ENCODE peak calls at places on chromosomes 16 and 17, in nine cellular contexts. One of them, this sample, is unnamed.

GRCh38 chr16:19094542-19095365 is 19.0 kb upstream of the ITPRIPL2 start:
- DNase-seq in neural crest cell: no peak
- DNase-seq in choroid plexus epithelial cell: peak; percentile 31
- DNase-seq in CD4-positive, alpha-beta T cell: no peak
- DNase-seq in fibroblast of lung: no peak
- DNase-seq in AG10803: no peak
- DNase-seq in MM.1S: peak; percentile 84
- DNase-seq in HFF-Myc: no peak
- DNase-seq in natural killer cell: no peak
- DNase-seq in this sample: no peak

GRCh38 chr17:74842599-74843351 is 16.9 kb downstream of the GRIN2C start:
- DNase-seq in neural crest cell: peak; percentile 59
- DNase-seq in choroid plexus epithelial cell: peak; percentile 66
- DNase-seq in CD4-positive, alpha-beta T cell: no peak
- DNase-seq in fibroblast of lung: peak; percentile 51
- DNase-seq in AG10803: peak; percentile 53
- DNase-seq in MM.1S: peak; percentile 27
- DNase-seq in HFF-Myc: peak; percentile 9
- DNase-seq in natural killer cell: no peak
- DNase-seq in this sample: peak; percentile 64

GRCh38 chr17:3794890-3795757 is 5.9 kb downstream of the ITGAE start:
- DNase-seq in neural crest cell: no peak
- DNase-seq in choroid plexus epithelial cell: peak; percentile 56
- DNase-seq in CD4-positive, alpha-beta T cell: peak; percentile 7
- DNase-seq in fibroblast of lung: peak; percentile 96
- DNase-seq in AG10803: peak; percentile 20
- DNase-seq in MM.1S: no peak
- DNase-seq in HFF-Myc: no peak
- DNase-seq in natural killer cell: peak; percentile 76
- DNase-seq in this sample: no peak

GRCh38 chr16:89489731-89490385 is 503 bp downstream of the ANKRD11 start:
- DNase-seq in neural crest cell: no peak
- DNase-seq in choroid plexus epithelial cell: no peak
- DNase-seq in CD4-positive, alpha-beta T cell: no peak
- DNase-seq in fibroblast of lung: no peak
- DNase-seq in AG10803: no peak
- DNase-seq in MM.1S: no peak
- DNase-seq in HFF-Myc: no peak
- DNase-seq in natural killer cell: no peak
- DNase-seq in this sample: peak; percentile 20

GRCh38 chr16:4651842-4652241 is 27.2 kb downstream of the MGRN1 start:
- DNase-seq in neural crest cell: no peak
- DNase-seq in choroid plexus epithelial cell: no peak
- DNase-seq in CD4-positive, alpha-beta T cell: no peak
- DNase-seq in fibroblast of lung: no peak
- DNase-seq in AG10803: no peak
- DNase-seq in MM.1S: no peak
- DNase-seq in HFF-Myc: no peak
- DNase-seq in natural killer cell: no peak
- DNase-seq in this sample: no peak

GRCh38 chr16:88487920-88488842 is 35.1 kb downstream of the ZFPM1 start:
- DNase-seq in neural crest cell: no peak
- DNase-seq in choroid plexus epithelial cell: no peak
- DNase-seq in CD4-positive, alpha-beta T cell: no peak
- DNase-seq in fibroblast of lung: no peak
- DNase-seq in AG10803: no peak
- DNase-seq in MM.1S: no peak
- DNase-seq in HFF-Myc: no peak
- DNase-seq in natural killer cell: no peak
- DNase-seq in this sample: peak; percentile 76

GRCh38 chr16:7505495-7505894 is 172.8 kb downstream of the RBFOX1 start:
- DNase-seq in neural crest cell: no peak
- DNase-seq in choroid plexus epithelial cell: no peak
- DNase-seq in CD4-positive, alpha-beta T cell: no peak
- DNase-seq in fibroblast of lung: no peak
- DNase-seq in AG10803: no peak
- DNase-seq in MM.1S: no peak
- DNase-seq in HFF-Myc: no peak
- DNase-seq in natural killer cell: no peak
- DNase-seq in this sample: no peak

GRCh38 chr17:44260296-44260695 is 7.6 kb downstream of the SLC4A1 start:
- DNase-seq in neural crest cell: no peak
- DNase-seq in choroid plexus epithelial cell: no peak
- DNase-seq in CD4-positive, alpha-beta T cell: no peak
- DNase-seq in fibroblast of lung: no peak
- DNase-seq in AG10803: no peak
- DNase-seq in MM.1S: no peak
- DNase-seq in HFF-Myc: no peak
- DNase-seq in natural killer cell: no peak
- DNase-seq in this sample: no peak

GRCh38 chr16:87065781-87066694 is 251.2 kb downstream of the C16orf95 start:
- DNase-seq in neural crest cell: no peak
- DNase-seq in choroid plexus epithelial cell: peak; percentile 59
- DNase-seq in CD4-positive, alpha-beta T cell: no peak
- DNase-seq in fibroblast of lung: no peak
- DNase-seq in AG10803: no peak
- DNase-seq in MM.1S: no peak
- DNase-seq in HFF-Myc: no peak
- DNase-seq in natural killer cell: no peak
- DNase-seq in this sample: no peak

GRCh38 chr17:49715221-49715620 is 7.5 kb upstream of the SLC35B1 start:
- DNase-seq in neural crest cell: no peak
- DNase-seq in choroid plexus epithelial cell: no peak
- DNase-seq in CD4-positive, alpha-beta T cell: peak; percentile 16
- DNase-seq in fibroblast of lung: no peak
- DNase-seq in AG10803: no peak
- DNase-seq in MM.1S: no peak
- DNase-seq in HFF-Myc: no peak
- DNase-seq in natural killer cell: peak; percentile 54
- DNase-seq in this sample: no peak

GRCh38 chr17:83012161-83012800 is 67.1 kb upstream of the METRNL start:
- DNase-seq in neural crest cell: no peak
- DNase-seq in choroid plexus epithelial cell: no peak
- DNase-seq in CD4-positive, alpha-beta T cell: no peak
- DNase-seq in fibroblast of lung: no peak
- DNase-seq in AG10803: peak; percentile 49
- DNase-seq in MM.1S: no peak
- DNase-seq in HFF-Myc: no peak
- DNase-seq in natural killer cell: no peak
- DNase-seq in this sample: no peak

GRCh38 chr16:87190288-87191240 is 126.6 kb downstream of the C16orf95 start:
- DNase-seq in neural crest cell: no peak
- DNase-seq in choroid plexus epithelial cell: no peak
- DNase-seq in CD4-positive, alpha-beta T cell: no peak
- DNase-seq in fibroblast of lung: peak; percentile 66
- DNase-seq in AG10803: peak; percentile 47
- DNase-seq in MM.1S: no peak
- DNase-seq in HFF-Myc: no peak
- DNase-seq in natural killer cell: no peak
- DNase-seq in this sample: no peak

GRCh38 chr17:40018211-40019121 is 3.2 kb downstream of the CSF3 start:
- DNase-seq in neural crest cell: no peak
- DNase-seq in choroid plexus epithelial cell: peak; percentile 23
- DNase-seq in CD4-positive, alpha-beta T cell: no peak
- DNase-seq in fibroblast of lung: peak; percentile 47
- DNase-seq in AG10803: peak; percentile 10
- DNase-seq in MM.1S: no peak
- DNase-seq in HFF-Myc: no peak
- DNase-seq in natural killer cell: no peak
- DNase-seq in this sample: no peak

DNA sequence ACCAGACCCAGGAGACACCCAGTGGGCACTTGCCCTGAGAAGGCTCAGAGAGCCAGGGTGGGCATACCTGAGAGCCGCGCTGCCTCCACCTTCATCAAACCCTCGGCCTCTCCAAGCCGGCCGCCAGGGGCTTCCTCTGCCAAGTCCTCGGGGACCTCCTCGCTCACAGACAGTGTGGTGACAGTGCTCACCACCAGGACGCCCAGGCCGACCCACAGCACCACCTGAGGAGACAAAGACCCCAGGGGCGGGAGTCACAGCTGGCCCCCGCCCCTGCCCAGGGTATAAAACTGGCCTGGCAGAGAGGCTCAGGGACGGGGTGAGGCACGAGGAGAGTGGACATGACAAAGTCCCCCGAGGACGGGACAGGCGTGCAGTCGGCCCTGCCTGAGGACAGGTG is 21.1 kb downstream of the NDUFAF8 start:
- DNase-seq in neural crest cell: no peak
- DNase-seq in choroid plexus epithelial cell: no peak
- DNase-seq in CD4-positive, alpha-beta T cell: no peak
- DNase-seq in fibroblast of lung: no peak
- DNase-seq in AG10803: no peak
- DNase-seq in MM.1S: no peak
- DNase-seq in HFF-Myc: no peak
- DNase-seq in natural killer cell: no peak
- DNase-seq in this sample: no peak
- TF ChIP-seq CTCF in neural crest cell: no peak
- TF ChIP-seq CTCF in choroid plexus epithelial cell: no peak
- TF ChIP-seq CTCF in CD4-positive, alpha-beta T cell: no peak
- TF ChIP-seq CTCF in fibroblast of lung: no peak
- TF ChIP-seq CTCF in AG10803: no peak
- TF ChIP-seq CTCF in MM.1S: no peak
- TF ChIP-seq CTCF in HFF-Myc: no peak
- TF ChIP-seq CTCF in natural killer cell: no peak
- TF ChIP-seq CTCF in this sample: no peak

DNA sequence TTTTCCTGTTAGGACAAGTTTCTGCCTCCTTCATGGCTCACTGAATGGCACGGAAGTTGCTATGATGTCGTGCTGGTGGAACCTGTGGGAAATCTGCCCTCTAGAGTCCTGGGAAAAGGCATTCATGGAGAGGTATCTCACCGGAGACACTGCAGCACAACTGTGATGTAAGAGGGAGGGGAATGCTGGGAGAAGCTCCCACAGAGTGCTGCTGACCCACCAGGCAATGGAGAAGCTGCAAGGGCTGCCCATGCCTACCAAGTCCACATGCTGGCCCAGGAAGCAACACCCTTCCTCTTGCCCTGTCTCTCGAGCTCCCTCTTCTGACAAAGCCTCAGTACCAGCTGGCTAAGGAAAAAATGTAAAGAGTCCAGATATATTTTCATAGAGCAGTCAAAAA is 45.2 kb upstream of the SLC5A11 start:
- DNase-seq in neural crest cell: no peak
- DNase-seq in choroid plexus epithelial cell: peak; percentile 53
- DNase-seq in CD4-positive, alpha-beta T cell: no peak
- DNase-seq in fibroblast of lung: peak; percentile 33
- DNase-seq in AG10803: peak; percentile 20
- DNase-seq in MM.1S: no peak
- DNase-seq in HFF-Myc: no peak
- DNase-seq in natural killer cell: no peak
- DNase-seq in this sample: no peak
- TF ChIP-seq CTCF in neural crest cell: no peak
- TF ChIP-seq CTCF in choroid plexus epithelial cell: peak; percentile 41
- TF ChIP-seq CTCF in CD4-positive, alpha-beta T cell: no peak
- TF ChIP-seq CTCF in fibroblast of lung: peak; percentile 10
- TF ChIP-seq CTCF in AG10803: peak; percentile 41
- TF ChIP-seq CTCF in MM.1S: peak; percentile 24
- TF ChIP-seq CTCF in HFF-Myc: no peak
- TF ChIP-seq CTCF in natural killer cell: no peak
- TF ChIP-seq CTCF in this sample: no peak

GRCh38 chr17:73635101-73635767 is 9.0 kb downstream of the SDK2 start:
- DNase-seq in neural crest cell: no peak
- DNase-seq in choroid plexus epithelial cell: no peak
- DNase-seq in CD4-positive, alpha-beta T cell: no peak
- DNase-seq in fibroblast of lung: no peak
- DNase-seq in AG10803: no peak
- DNase-seq in MM.1S: no peak
- DNase-seq in HFF-Myc: no peak
- DNase-seq in natural killer cell: no peak
- DNase-seq in this sample: no peak
- TF ChIP-seq CTCF in neural crest cell: no peak
- TF ChIP-seq CTCF in choroid plexus epithelial cell: no peak
- TF ChIP-seq CTCF in CD4-positive, alpha-beta T cell: no peak
- TF ChIP-seq CTCF in fibroblast of lung: no peak
- TF ChIP-seq CTCF in AG10803: no peak
- TF ChIP-seq CTCF in MM.1S: no peak
- TF ChIP-seq CTCF in HFF-Myc: no peak
- TF ChIP-seq CTCF in natural killer cell: no peak
- TF ChIP-seq CTCF in this sample: no peak

GRCh38 chr16:2467301-2468141 is 3.6 kb upstream of the NTN3 start:
- DNase-seq in neural crest cell: peak; percentile 48
- DNase-seq in choroid plexus epithelial cell: peak; percentile 53
- DNase-seq in CD4-positive, alpha-beta T cell: no peak
- DNase-seq in fibroblast of lung: peak; percentile 72
- DNase-seq in AG10803: peak; percentile 61
- DNase-seq in MM.1S: no peak
- DNase-seq in HFF-Myc: no peak
- DNase-seq in natural killer cell: no peak
- DNase-seq in this sample: no peak

GRCh38 chr16:2464333-2464732 is 4.4 kb downstream of the TEDC2 start:
- DNase-seq in neural crest cell: no peak
- DNase-seq in choroid plexus epithelial cell: no peak
- DNase-seq in CD4-positive, alpha-beta T cell: no peak
- DNase-seq in fibroblast of lung: no peak
- DNase-seq in AG10803: no peak
- DNase-seq in MM.1S: no peak
- DNase-seq in HFF-Myc: no peak
- DNase-seq in natural killer cell: no peak
- DNase-seq in this sample: no peak

GRCh38 chr16:2466667-2467300 is 4.3 kb upstream of the NTN3 start:
- DNase-seq in neural crest cell: no peak
- DNase-seq in choroid plexus epithelial cell: no peak
- DNase-seq in CD4-positive, alpha-beta T cell: no peak
- DNase-seq in fibroblast of lung: no peak
- DNase-seq in AG10803: no peak
- DNase-seq in MM.1S: no peak
- DNase-seq in HFF-Myc: no peak
- DNase-seq in natural killer cell: no peak
- DNase-seq in this sample: no peak

GRCh38 chr16:2468142-2468724 is 2.9 kb upstream of the NTN3 start:
- DNase-seq in neural crest cell: no peak
- DNase-seq in choroid plexus epithelial cell: no peak
- DNase-seq in CD4-positive, alpha-beta T cell: no peak
- DNase-seq in fibroblast of lung: no peak
- DNase-seq in AG10803: no peak
- DNase-seq in MM.1S: no peak
- DNase-seq in HFF-Myc: no peak
- DNase-seq in natural killer cell: no peak
- DNase-seq in this sample: no peak

DNA sequence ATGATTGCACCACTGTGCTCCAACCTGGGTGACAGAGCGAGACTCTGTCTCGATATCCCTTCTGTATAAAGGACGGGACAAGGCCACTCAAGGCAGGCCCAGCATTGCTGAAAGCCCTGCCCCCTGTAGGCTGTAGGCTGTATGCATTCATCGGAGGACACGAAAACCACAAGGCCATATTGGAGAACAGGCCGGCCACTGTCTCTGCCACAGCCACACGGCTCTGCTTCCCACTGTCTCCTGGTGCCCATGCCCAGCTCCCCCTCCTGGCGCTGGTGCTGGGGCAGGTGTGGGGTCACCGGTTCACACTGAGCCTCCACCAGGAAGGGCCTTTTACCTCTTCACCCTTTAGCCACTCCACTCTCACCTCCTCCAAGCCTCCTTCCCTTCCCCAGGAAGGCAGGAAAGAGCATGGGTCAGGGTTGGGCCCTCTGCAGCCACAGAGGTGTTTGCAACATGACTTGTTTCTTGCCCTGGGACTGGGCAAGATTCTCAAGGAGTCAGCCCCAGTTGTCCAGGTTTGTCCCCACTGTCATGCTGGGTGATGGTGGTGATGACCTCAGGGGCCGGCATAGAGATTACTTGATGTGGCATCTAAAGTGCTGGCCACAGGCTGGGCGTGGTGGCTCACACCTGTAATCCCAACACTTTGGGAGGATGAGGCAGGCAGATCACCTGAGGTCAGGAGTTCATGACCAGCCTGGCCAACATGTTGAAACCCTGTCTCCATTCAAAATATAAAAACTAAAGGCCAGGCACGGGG is 5.3 kb upstream of the NTN3 start:
- DNase-seq in neural crest cell: no peak
- DNase-seq in choroid plexus epithelial cell: no peak
- DNase-seq in CD4-positive, alpha-beta T cell: no peak
- DNase-seq in fibroblast of lung: no peak
- DNase-seq in AG10803: no peak
- DNase-seq in MM.1S: no peak
- DNase-seq in HFF-Myc: no peak
- DNase-seq in natural killer cell: no peak
- DNase-seq in this sample: no peak
- TF ChIP-seq CTCF in neural crest cell: peak; percentile 45
- TF ChIP-seq CTCF in choroid plexus epithelial cell: peak; percentile 54
- TF ChIP-seq CTCF in CD4-positive, alpha-beta T cell: no peak
- TF ChIP-seq CTCF in fibroblast of lung: no peak
- TF ChIP-seq CTCF in AG10803: peak; percentile 22
- TF ChIP-seq CTCF in MM.1S: peak; percentile 12
- TF ChIP-seq CTCF in HFF-Myc: peak; percentile 31
- TF ChIP-seq CTCF in natural killer cell: no peak
- TF ChIP-seq CTCF in this sample: peak; percentile 39